ENCODE peak calls at places on chromosomes 12 and 14, in eight cellular contexts. One of them, this sample, is unnamed. For H3K4me1 and H3K36me3, the result is how much of the 10 kb centered on the place peaks cover.

GRCh38 chr12:104788848-104789271 is 169.2 kb downstream of the SLC41A2 start:
- DNase-seq in ovary: no peak
- DNase-seq in Peyer's patch: no peak
- DNase-seq in breast epithelium: no peak
- DNase-seq in adrenal gland: no peak
- DNase-seq in tibial nerve: no peak
- DNase-seq in esophagus muscularis mucosa: no peak
- DNase-seq in esophagus squamous epithelium: no peak
- DNase-seq in this sample: no peak

GRCh38 chr14:68975667-68976066 is 3.4 kb downstream of the ACTN1 start:
- DNase-seq in esophagus squamous epithelium: no peak
- DNase-seq in adrenal gland: peak
- DNase-seq in breast epithelium: peak
- DNase-seq in esophagus muscularis mucosa: no peak
- DNase-seq in ovary: no peak
- DNase-seq in tibial nerve: no peak
- DNase-seq in Peyer's patch: no peak
- DNase-seq in this sample: no peak

GRCh38 chr14:52790011-52790755 is 1.2 kb downstream of the GNPNAT1 start:
- DNase-seq in adrenal gland: no peak
- DNase-seq in breast epithelium: no peak
- DNase-seq in esophagus muscularis mucosa: no peak
- DNase-seq in tibial nerve: no peak
- DNase-seq in esophagus squamous epithelium: no peak
- DNase-seq in Peyer's patch: no peak
- DNase-seq in ovary: no peak
- DNase-seq in this sample: no peak

GRCh38 chr12:51070004-51070403 is 13.4 kb downstream of the CSRNP2 start:
- DNase-seq in breast epithelium: no peak
- DNase-seq in esophagus squamous epithelium: no peak
- DNase-seq in tibial nerve: peak
- DNase-seq in adrenal gland: no peak
- DNase-seq in Peyer's patch: no peak
- DNase-seq in ovary: no peak
- DNase-seq in esophagus muscularis mucosa: no peak
- DNase-seq in this sample: no peak

GRCh38 chr12:530308-530707 is 70.6 kb downstream of the B4GALNT3 start:
- DNase-seq in esophagus squamous epithelium: no peak
- DNase-seq in tibial nerve: no peak
- DNase-seq in adrenal gland: peak
- DNase-seq in Peyer's patch: peak
- DNase-seq in ovary: no peak
- DNase-seq in esophagus muscularis mucosa: no peak
- DNase-seq in breast epithelium: no peak
- DNase-seq in this sample: no peak

GRCh38 chr12:106084048-106084671 is 54.6 kb downstream of the NUAK1 start:
- DNase-seq in tibial nerve: no peak
- DNase-seq in ovary: no peak
- DNase-seq in Peyer's patch: no peak
- DNase-seq in adrenal gland: no peak
- DNase-seq in esophagus squamous epithelium: no peak
- DNase-seq in esophagus muscularis mucosa: no peak
- DNase-seq in breast epithelium: no peak
- DNase-seq in this sample: no peak

GRCh38 chr14:93246534-93246933 is 39.5 kb downstream of the UBR7 start:
- DNase-seq in esophagus squamous epithelium: no peak
- DNase-seq in breast epithelium: no peak
- DNase-seq in esophagus muscularis mucosa: no peak
- DNase-seq in Peyer's patch: no peak
- DNase-seq in tibial nerve: no peak
- DNase-seq in adrenal gland: no peak
- DNase-seq in ovary: no peak
- DNase-seq in this sample: no peak

GRCh38 chr14:87450193-87450592 is 542.8 kb downstream of the GALC start:
- DNase-seq in ovary: no peak
- DNase-seq in tibial nerve: no peak
- DNase-seq in breast epithelium: no peak
- DNase-seq in esophagus muscularis mucosa: no peak
- DNase-seq in adrenal gland: no peak
- DNase-seq in Peyer's patch: no peak
- DNase-seq in esophagus squamous epithelium: no peak
- DNase-seq in this sample: no peak

GRCh38 chr12:3076730-3077571 is at the start of gene TSPAN9:
- DNase-seq in esophagus muscularis mucosa: no peak
- DNase-seq in tibial nerve: peak
- DNase-seq in breast epithelium: peak
- DNase-seq in adrenal gland: peak
- DNase-seq in esophagus squamous epithelium: no peak
- DNase-seq in ovary: peak
- DNase-seq in Peyer's patch: peak
- DNase-seq in this sample: peak

GRCh38 chr12:53575502-53576264 is 50.5 kb downstream of the ATF7 start:
- DNase-seq in adrenal gland: no peak
- DNase-seq in esophagus squamous epithelium: no peak
- DNase-seq in Peyer's patch: peak
- DNase-seq in esophagus muscularis mucosa: no peak
- DNase-seq in ovary: no peak
- DNase-seq in breast epithelium: no peak
- DNase-seq in tibial nerve: no peak
- DNase-seq in this sample: no peak

GRCh38 chr12:81077686-81078441 is at the start of gene ACSS3:
- DNase-seq in breast epithelium: no peak
- DNase-seq in ovary: peak
- DNase-seq in tibial nerve: peak
- DNase-seq in esophagus squamous epithelium: no peak
- DNase-seq in Peyer's patch: peak
- DNase-seq in adrenal gland: peak
- DNase-seq in esophagus muscularis mucosa: peak
- DNase-seq in this sample: no peak

DNA sequence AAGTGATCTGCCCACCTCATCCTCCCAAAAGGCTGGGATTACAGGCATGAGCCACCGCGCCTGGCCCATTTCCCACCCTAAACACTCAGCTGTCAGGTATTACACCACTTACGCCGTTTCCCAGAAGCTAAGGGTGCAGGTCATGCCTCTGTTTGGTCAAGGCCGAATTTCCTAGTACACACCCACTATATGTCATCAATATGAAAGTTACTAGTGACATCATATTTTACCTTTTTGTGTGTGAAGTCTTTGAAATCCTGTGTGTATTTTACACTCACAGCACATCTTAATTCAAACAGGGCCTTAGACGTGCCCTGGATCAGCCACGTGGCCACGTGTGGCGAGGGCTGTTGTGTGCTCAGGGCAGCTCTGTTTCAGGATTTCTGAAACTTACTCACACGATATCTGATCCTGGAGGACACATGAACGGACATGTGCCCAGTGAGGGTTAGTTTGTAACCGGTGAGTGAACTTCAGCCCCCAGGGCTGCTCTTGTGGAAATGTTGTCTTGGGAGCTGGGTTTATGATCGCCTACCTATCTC is 51.8 kb downstream of the GLT1D1 start:
- DNase-seq in ovary: no peak
- DNase-seq in breast epithelium: no peak
- DNase-seq in tibial nerve: no peak
- DNase-seq in esophagus muscularis mucosa: no peak
- DNase-seq in adrenal gland: no peak
- DNase-seq in esophagus squamous epithelium: no peak
- DNase-seq in Peyer's patch: no peak
- DNase-seq in this sample: no peak
- TF ChIP-seq POLR2A in ovary: no peak
- TF ChIP-seq POLR2A in breast epithelium: no peak
- TF ChIP-seq POLR2A in tibial nerve: no peak
- TF ChIP-seq POLR2A in esophagus muscularis mucosa: no peak
- TF ChIP-seq POLR2A in adrenal gland: no peak
- TF ChIP-seq POLR2A in esophagus squamous epithelium: no peak
- TF ChIP-seq POLR2A in Peyer's patch: no peak
- TF ChIP-seq POLR2A in this sample: no peak

DNA sequence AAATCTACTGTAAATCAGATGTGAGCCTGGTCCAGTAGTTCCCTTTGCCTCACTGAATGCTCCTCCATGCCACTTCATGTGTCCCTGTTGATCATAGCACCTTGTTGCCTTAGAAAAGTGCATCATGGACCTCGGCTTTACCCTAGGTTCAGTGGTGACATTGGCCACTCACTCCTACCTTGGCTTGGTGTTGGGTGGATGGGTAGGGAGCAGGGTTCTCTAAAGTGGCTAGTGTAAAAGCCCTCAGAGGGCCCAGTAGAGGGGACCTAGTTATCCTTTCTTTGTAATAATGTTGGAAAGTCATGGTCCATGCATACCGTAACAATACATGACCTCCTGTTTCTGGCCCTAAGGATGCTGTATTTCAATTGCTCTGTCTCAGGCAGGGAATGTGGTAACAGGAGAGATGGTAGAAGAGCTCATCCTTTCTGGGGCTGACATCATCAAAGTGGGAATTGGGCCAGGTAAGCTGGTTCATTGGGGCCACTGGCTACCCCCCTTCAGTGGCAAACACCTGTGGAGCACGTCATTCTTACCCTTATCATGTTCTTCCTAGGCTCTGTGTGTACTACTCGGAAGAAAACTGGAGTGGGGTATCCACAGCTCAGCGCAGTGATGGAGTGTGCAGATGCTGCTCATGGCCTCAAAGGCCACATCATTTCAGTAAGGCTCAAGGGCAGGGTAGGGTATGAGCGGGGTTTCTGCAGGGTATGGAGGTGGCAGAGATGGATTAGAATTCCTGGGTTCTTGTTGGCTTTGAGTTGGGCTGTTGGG is 4.1 kb downstream of the GMPR2 start:
- DNase-seq in adrenal gland: no peak
- DNase-seq in ovary: no peak
- DNase-seq in Peyer's patch: no peak
- DNase-seq in breast epithelium: no peak
- DNase-seq in tibial nerve: no peak
- DNase-seq in esophagus muscularis mucosa: no peak
- DNase-seq in esophagus squamous epithelium: no peak
- DNase-seq in this sample: no peak
- H3K4me1 ChIP-seq in adrenal gland: under half
- H3K4me1 ChIP-seq in ovary: under half
- H3K4me1 ChIP-seq in Peyer's patch: under half
- H3K4me1 ChIP-seq in breast epithelium: under half
- H3K4me1 ChIP-seq in tibial nerve: half or more
- H3K4me1 ChIP-seq in esophagus muscularis mucosa: half or more
- H3K4me1 ChIP-seq in esophagus squamous epithelium: under half
- H3K4me1 ChIP-seq in this sample: half or more

DNA sequence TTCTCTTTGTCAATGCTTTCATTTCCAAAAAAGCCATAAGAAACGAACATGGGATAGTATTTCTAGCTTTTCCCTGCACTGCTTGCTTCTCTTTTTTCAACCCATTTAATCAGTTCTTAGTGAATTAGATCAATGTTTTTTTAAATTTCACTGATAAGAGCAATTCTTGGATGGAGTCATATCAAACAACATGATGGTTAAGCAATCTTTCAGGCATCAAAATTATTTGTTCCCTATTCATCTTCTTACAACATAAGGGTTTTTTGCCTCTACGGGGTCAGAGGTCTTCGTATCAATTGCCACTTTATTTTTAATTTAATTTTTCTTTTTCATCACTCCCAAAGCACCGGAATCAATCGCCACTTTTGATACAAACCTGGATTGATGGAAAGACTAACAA is 103.8 kb upstream of the RESF1 start:
- DNase-seq in esophagus squamous epithelium: no peak
- DNase-seq in ovary: no peak
- DNase-seq in breast epithelium: no peak
- DNase-seq in adrenal gland: no peak
- DNase-seq in tibial nerve: no peak
- DNase-seq in Peyer's patch: no peak
- DNase-seq in esophagus muscularis mucosa: no peak
- DNase-seq in this sample: no peak
- H3K36me3 ChIP-seq in esophagus squamous epithelium: under half
- H3K36me3 ChIP-seq in ovary: under half
- H3K36me3 ChIP-seq in breast epithelium: under half
- H3K36me3 ChIP-seq in adrenal gland: under half
- H3K36me3 ChIP-seq in tibial nerve: under half
- H3K36me3 ChIP-seq in Peyer's patch: under half
- H3K36me3 ChIP-seq in esophagus muscularis mucosa: under half
- H3K36me3 ChIP-seq in this sample: under half

GRCh38 chr14:49970474-49971147 is 77.7 kb downstream of the ARF6 start:
- DNase-seq in esophagus muscularis mucosa: no peak
- DNase-seq in esophagus squamous epithelium: no peak
- DNase-seq in adrenal gland: peak
- DNase-seq in Peyer's patch: no peak
- DNase-seq in breast epithelium: no peak
- DNase-seq in ovary: no peak
- DNase-seq in tibial nerve: peak
- DNase-seq in this sample: no peak

GRCh38 chr14:49969961-49970360 is 77.1 kb downstream of the ARF6 start:
- DNase-seq in adrenal gland: no peak
- DNase-seq in esophagus muscularis mucosa: no peak
- DNase-seq in esophagus squamous epithelium: no peak
- DNase-seq in breast epithelium: no peak
- DNase-seq in tibial nerve: no peak
- DNase-seq in ovary: no peak
- DNase-seq in Peyer's patch: no peak
- DNase-seq in this sample: no peak

GRCh38 chr14:49972840-49973239 is 80.0 kb downstream of the ARF6 start:
- DNase-seq in esophagus squamous epithelium: no peak
- DNase-seq in tibial nerve: peak
- DNase-seq in adrenal gland: peak
- DNase-seq in Peyer's patch: peak
- DNase-seq in ovary: peak
- DNase-seq in breast epithelium: peak
- DNase-seq in esophagus muscularis mucosa: no peak
- DNase-seq in this sample: no peak

GRCh38 chr14:49972199-49972671 is 79.4 kb downstream of the ARF6 start:
- DNase-seq in ovary: no peak
- DNase-seq in esophagus squamous epithelium: no peak
- DNase-seq in tibial nerve: peak
- DNase-seq in breast epithelium: peak
- DNase-seq in adrenal gland: no peak
- DNase-seq in esophagus muscularis mucosa: no peak
- DNase-seq in Peyer's patch: no peak
- DNase-seq in this sample: no peak

DNA sequence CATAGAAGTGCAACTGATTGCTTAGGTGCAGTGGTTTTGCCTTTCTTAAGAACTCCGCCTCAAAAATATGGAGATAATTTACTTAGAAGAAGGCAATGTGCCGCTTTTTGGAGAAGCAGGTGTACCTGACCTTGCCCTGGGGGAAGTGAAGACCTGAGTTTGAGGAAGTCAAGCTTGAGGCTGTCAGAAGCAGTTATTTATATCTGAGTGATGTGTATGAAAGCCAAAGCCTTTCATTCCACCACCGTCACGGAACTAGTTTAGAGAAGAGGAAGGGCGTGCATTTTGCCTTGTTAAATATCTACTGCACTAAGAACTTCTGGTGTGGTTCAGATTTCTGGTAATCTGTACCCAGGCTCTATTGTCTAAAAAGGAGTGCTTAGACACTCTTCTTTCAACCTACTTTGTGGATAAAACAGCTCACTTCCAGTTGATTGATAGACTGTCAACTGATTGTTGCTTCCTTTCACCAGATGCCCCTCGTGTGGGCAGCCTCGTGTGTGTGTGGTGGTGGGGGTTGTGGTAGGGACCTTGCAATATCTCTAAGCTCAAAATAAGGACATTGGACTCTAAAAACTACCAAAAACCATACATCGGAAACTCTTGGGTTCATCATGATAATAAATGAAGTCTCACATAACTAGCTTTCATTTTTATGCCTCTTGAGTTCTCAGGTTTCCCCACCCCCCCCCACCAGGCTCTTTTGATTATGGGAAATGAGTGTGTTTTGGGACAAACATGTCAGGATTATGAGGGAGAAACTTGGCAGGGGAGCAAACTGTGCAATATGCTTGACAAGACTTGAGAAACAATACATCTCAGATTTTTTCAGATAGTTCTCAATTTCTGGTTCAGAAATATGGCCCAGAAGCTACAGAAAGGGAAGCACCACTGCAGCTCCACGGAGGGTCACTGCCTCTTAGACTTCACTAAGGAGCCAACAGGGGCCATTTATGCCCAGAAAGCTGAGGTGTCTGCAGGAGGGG is 78.6 kb downstream of the ARF6 start:
- DNase-seq in tibial nerve: no peak
- DNase-seq in ovary: no peak
- DNase-seq in Peyer's patch: peak
- DNase-seq in breast epithelium: no peak
- DNase-seq in adrenal gland: no peak
- DNase-seq in esophagus squamous epithelium: no peak
- DNase-seq in esophagus muscularis mucosa: no peak
- DNase-seq in this sample: no peak
- TF ChIP-seq POLR2A in tibial nerve: no peak
- TF ChIP-seq POLR2A in ovary: no peak
- TF ChIP-seq POLR2A in Peyer's patch: no peak
- TF ChIP-seq POLR2A in breast epithelium: no peak
- TF ChIP-seq POLR2A in adrenal gland: no peak
- TF ChIP-seq POLR2A in esophagus squamous epithelium: no peak
- TF ChIP-seq POLR2A in esophagus muscularis mucosa: no peak
- TF ChIP-seq POLR2A in this sample: peak

This sample was measured in spleen.